ENCODE peak calls at places on chromosomes 1 and 21, in nine cellular contexts. F is uterus; Q is AG10803; T is type B pancreatic cell; J is GM12864; C is GM13976; D is CD8-positive, alpha-beta T cell; Z is left lung; X is pancreas. S is an unnamed sample.

GRCh38 chr1:205735218-205735617 is 14.8 kb downstream of the NUCKS1 start:
- DNase-seq in F (no peak), Q (no peak), T (no peak), J (no peak), C (no peak), D (no peak), Z (no peak), X (no peak), S (no peak)

GRCh38 chr1:224623310-224623714 is 7.2 kb downstream of the CNIH3 start:
- DNase-seq in F (no peak), Q (peak; percentile 68), T (no peak), J (no peak), C (no peak), D (no peak), Z (no peak), X (no peak), S (peak; percentile 81)

GRCh38 chr1:24481098-24481497 is 21.5 kb upstream of the RCAN3 start:
- DNase-seq in F (no peak), Q (no peak), T (no peak), J (peak; percentile 41), C (peak; percentile 79), D (no peak), Z (no peak), X (no peak), S (no peak)

GRCh38 chr1:242237051-242237450 is 238.2 kb upstream of the MAP1LC3C start:
- DNase-seq in F (no peak), Q (no peak), T (no peak), J (no peak), C (no peak), D (no peak), Z (no peak), X (no peak), S (no peak)

GRCh38 chr1:31414692-31415370 is 1.8 kb downstream of the SERINC2 start:
- DNase-seq in F (no peak), Q (peak; percentile 42), T (no peak), J (no peak), C (no peak), D (no peak), Z (no peak), X (no peak), S (peak; percentile 33)

GRCh38 chr1:112237983-112238515 is 158.0 kb upstream of the CTTNBP2NL start:
- DNase-seq in F (no peak), Q (no peak), T (no peak), J (no peak), C (no peak), D (no peak), Z (no peak), X (no peak), S (no peak)

GRCh38 chr1:109628540-109629321 is 9.1 kb downstream of the AMPD2 start:
- DNase-seq in F (no peak), Q (no peak), T (no peak), J (no peak), C (no peak), D (no peak), Z (peak; percentile 73), X (no peak), S (peak; percentile 51)

GRCh38 chr1:191022856-191023255 is 545.2 kb upstream of the BRINP3 start:
- DNase-seq in F (no peak), Q (no peak), T (no peak), J (no peak), C (no peak), D (no peak), Z (no peak), X (no peak), S (no peak)

GRCh38 chr1:173870252-173871075 is 2.3 kb downstream of the ZBTB37 start:
- DNase-seq in F (no peak), Q (no peak), T (no peak), J (peak; percentile 67), C (peak; percentile 64), D (no peak), Z (no peak), X (peak; percentile 45), S (no peak)

GRCh38 chr1:59202455-59202854 is 94.4 kb upstream of the FGGY start:
- DNase-seq in F (no peak), Q (no peak), T (no peak), J (no peak), C (no peak), D (no peak), Z (no peak), X (no peak), S (no peak)
- TF ChIP-seq CTCF in F (no peak), Q (no peak), T (no peak), J (no peak), C (no peak), D (no peak), Z (no peak), X (no peak), S (no peak)

GRCh38 chr1:167520711-167521206 is 2.4 kb upstream of the CD247 start:
- DNase-seq in F (no peak), Q (no peak), T (no peak), J (no peak), C (no peak), D (no peak), Z (no peak), X (no peak), S (no peak)
- TF ChIP-seq CTCF in F (no peak), Q (no peak), T (no peak), J (no peak), C (no peak), D (no peak), Z (no peak), X (no peak), S (no peak)

DNA sequence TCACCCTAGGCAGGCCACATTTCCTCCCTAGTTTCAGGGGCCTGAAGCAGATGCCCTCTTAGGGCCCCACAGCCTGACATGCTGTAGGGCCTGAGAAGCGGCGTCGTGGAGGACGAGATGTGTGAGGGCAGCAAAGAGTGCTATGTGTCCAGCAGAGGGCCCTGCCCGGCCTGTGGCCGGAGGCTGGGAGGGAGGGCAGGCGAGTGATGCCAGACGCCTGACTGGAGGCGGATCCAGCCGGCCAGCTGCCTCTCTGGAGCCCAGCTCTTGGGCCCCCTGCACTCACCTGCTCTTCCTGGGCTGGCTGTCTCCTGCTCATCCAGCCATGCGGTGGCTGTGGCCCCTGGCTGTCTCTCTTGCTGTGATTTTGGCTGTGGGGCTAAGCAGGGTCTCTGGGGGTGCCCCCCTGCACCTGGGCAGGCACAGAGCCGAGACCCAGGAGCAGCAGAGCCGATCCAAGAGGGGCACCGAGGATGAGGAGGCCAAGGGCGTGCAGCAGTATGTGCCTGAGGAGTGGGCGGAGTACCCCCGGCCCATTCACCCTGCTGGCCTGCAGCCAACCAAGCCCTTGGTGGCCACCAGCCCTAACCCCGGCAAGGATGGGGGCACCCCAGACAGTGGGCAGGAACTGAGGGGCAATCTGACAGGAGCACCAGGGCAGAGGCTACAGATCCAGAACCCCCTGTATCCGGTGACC is at the start of gene GPR37L1:
- DNase-seq in F (peak; percentile 48), Q (no peak), T (no peak), J (no peak), C (no peak), D (no peak), Z (peak; percentile 87), X (no peak), S (peak; percentile 56)
- TF ChIP-seq CTCF in F (no peak), Q (peak; percentile 42), T (peak; percentile 75), J (no peak), C (no peak), D (no peak), Z (peak; percentile 24), X (no peak), S (peak; percentile 50)

GRCh38 chr21:45406801-45407628 is 2.0 kb downstream of the COL18A1 start:
- DNase-seq in F (no peak), Q (no peak), T (no peak), J (no peak), C (no peak), D (no peak), Z (peak; percentile 62), X (no peak), S (peak; percentile 44)
- TF ChIP-seq CTCF in F (no peak), Q (peak; percentile 10), T (no peak), J (no peak), C (no peak), D (no peak), Z (no peak), X (no peak), S (no peak)

DNA sequence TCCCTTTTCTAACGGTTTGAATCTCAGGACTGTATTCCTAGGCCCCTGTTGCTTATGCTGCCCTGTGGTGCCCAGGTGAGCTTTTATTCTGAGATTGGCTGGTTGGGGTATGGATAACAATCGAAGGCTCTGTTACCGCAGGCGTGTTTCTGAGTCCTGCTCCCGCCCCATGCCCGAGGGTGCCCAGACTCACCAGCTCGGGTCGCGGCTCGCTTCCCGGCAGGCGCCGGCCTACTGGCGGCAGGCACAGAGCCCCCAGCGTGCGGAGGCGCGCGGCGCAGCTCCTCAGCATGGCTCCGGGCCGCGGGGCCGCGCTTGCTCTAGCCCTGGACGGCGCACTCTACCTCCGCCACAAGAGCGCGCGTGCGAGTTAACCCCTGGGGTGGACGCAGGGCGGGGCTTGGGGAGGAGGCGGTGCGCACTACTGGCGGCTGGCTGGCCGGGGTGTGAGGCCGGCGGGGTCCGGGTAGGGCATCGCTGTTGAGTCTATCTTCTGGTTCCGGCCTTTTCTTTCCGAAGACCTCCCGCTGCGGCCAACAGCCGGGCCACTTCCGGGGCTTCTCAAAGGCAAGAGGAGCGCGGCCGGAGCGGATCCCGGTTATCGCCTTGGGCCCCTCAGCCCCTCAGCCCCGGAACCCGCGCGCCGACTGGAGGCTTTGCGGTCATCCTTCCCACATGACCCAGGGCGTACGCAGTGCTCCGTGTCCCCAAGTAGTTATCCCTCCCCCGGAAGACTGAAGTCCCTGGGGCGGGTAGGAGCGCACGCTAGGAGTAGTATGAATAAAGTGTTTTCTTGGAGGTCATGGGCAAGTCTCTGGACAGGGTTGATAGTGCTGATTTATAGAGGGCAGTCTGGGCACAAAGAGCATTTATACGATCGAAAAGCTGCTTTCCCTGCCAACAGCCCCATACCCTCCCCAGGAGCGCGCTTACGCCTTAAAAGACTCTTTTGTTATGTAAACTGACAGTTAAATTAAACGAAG is at the start of gene THEM4:
- DNase-seq in F (peak; percentile 97), Q (peak; percentile 97), T (peak; percentile 97), J (peak; percentile 89), C (peak; percentile 98), D (peak; percentile 83), Z (peak; percentile 99), X (peak; percentile 98), S (peak; percentile 95)
- TF ChIP-seq CTCF in F (peak; percentile 35), Q (no peak), T (peak; percentile 33), J (peak; percentile 19), C (peak; percentile 57), D (no peak), Z (no peak), X (peak; percentile 27), S (no peak)

GRCh38 chr1:113835686-113836290 is 23.5 kb upstream of the RSBN1 start:
- DNase-seq in F (no peak), Q (peak; percentile 51), T (no peak), J (no peak), C (peak; percentile 48), D (no peak), Z (no peak), X (no peak), S (peak; percentile 70)
- TF ChIP-seq CTCF in F (peak; percentile 59), Q (peak; percentile 58), T (peak; percentile 85), J (peak; percentile 14), C (peak; percentile 29), D (peak; percentile 86), Z (peak; percentile 47), X (peak; percentile 18), S (peak; percentile 46)

GRCh38 chr1:44213222-44214112 is at the start of gene DMAP1:
- DNase-seq in F (peak; percentile 84), Q (peak; percentile 79), T (peak; percentile 86), J (peak; percentile 69), C (peak; percentile 82), D (peak; percentile 75), Z (peak; percentile 92), X (peak; percentile 80), S (peak; percentile 85)
- TF ChIP-seq CTCF in F (peak; percentile 30), Q (peak; percentile 21), T (no peak), J (peak; percentile 5), C (no peak), D (no peak), Z (no peak), X (no peak), S (no peak)

GRCh38 chr1:243708210-243708609 is 141.8 kb downstream of the AKT3 start:
- DNase-seq in F (no peak), Q (no peak), T (no peak), J (no peak), C (no peak), D (no peak), Z (no peak), X (no peak), S (no peak)
- TF ChIP-seq CTCF in F (peak; percentile 16), Q (peak; percentile 37), T (peak; percentile 62), J (no peak), C (peak; percentile 3), D (peak; percentile 60), Z (no peak), X (no peak), S (peak; percentile 13)

S was measured in fibroblast of mammary gland.